ENCODE peak calls at places on chromosomes 2 and 18, in ten cellular contexts. One of them, this sample, is unnamed.

GRCh38 chr2:224109710-224110109 is 70.6 kb upstream of the SERPINE2 start:
- DNase-seq in A549: no peak
- DNase-seq in stimulated activated naive CD8-positive, alpha-beta T cell treated with anti-CD3 and anti-CD28 coated beads, Interleukin-15, Interleukin-2, amounts not matched to agents 100 U/mL and 50 U/mL, for 24 hours: no peak
- DNase-seq in NCI-H69: no peak
- DNase-seq in central memory CD4-positive, alpha-beta T cell: no peak
- DNase-seq in right cardiac atrium: no peak
- DNase-seq in stimulated activated CD8-positive, alpha-beta memory T cell treated with anti-CD3 and anti-CD28 coated beads, Interleukin-7, amount 100 ng/mL, for 48 hours: no peak
- DNase-seq in KBM-7: no peak
- DNase-seq in IMR-90: no peak
- DNase-seq in Daoy: no peak
- DNase-seq in this sample: no peak

GRCh38 chr18:74928194-74928968 is 280.6 kb downstream of the PTGR3 start:
- DNase-seq in KBM-7: no peak
- DNase-seq in IMR-90: no peak
- DNase-seq in stimulated activated naive CD8-positive, alpha-beta T cell treated with anti-CD3 and anti-CD28 coated beads, Interleukin-15, Interleukin-2, amounts not matched to agents 100 U/mL and 50 U/mL, for 24 hours: no peak
- DNase-seq in NCI-H69: no peak
- DNase-seq in right cardiac atrium: no peak
- DNase-seq in central memory CD4-positive, alpha-beta T cell: no peak
- DNase-seq in stimulated activated CD8-positive, alpha-beta memory T cell treated with anti-CD3 and anti-CD28 coated beads, Interleukin-7, amount 100 ng/mL, for 48 hours: no peak
- DNase-seq in A549: no peak
- DNase-seq in Daoy: no peak
- DNase-seq in this sample: no peak

GRCh38 chr2:140747097-140747496 is 1383.7 kb downstream of the LRP1B start:
- DNase-seq in A549: no peak
- DNase-seq in stimulated activated naive CD8-positive, alpha-beta T cell treated with anti-CD3 and anti-CD28 coated beads, Interleukin-15, Interleukin-2, amounts not matched to agents 100 U/mL and 50 U/mL, for 24 hours: no peak
- DNase-seq in stimulated activated CD8-positive, alpha-beta memory T cell treated with anti-CD3 and anti-CD28 coated beads, Interleukin-7, amount 100 ng/mL, for 48 hours: no peak
- DNase-seq in Daoy: no peak
- DNase-seq in IMR-90: no peak
- DNase-seq in KBM-7: no peak
- DNase-seq in right cardiac atrium: no peak
- DNase-seq in central memory CD4-positive, alpha-beta T cell: no peak
- DNase-seq in NCI-H69: no peak
- DNase-seq in this sample: no peak

GRCh38 chr2:20213651-20214565 is 11.0 kb downstream of the SDC1 start:
- DNase-seq in central memory CD4-positive, alpha-beta T cell: no peak
- DNase-seq in NCI-H69: peak; percentile 41
- DNase-seq in IMR-90: no peak
- DNase-seq in stimulated activated naive CD8-positive, alpha-beta T cell treated with anti-CD3 and anti-CD28 coated beads, Interleukin-15, Interleukin-2, amounts not matched to agents 100 U/mL and 50 U/mL, for 24 hours: no peak
- DNase-seq in right cardiac atrium: no peak
- DNase-seq in Daoy: no peak
- DNase-seq in KBM-7: no peak
- DNase-seq in stimulated activated CD8-positive, alpha-beta memory T cell treated with anti-CD3 and anti-CD28 coated beads, Interleukin-7, amount 100 ng/mL, for 48 hours: no peak
- DNase-seq in A549: no peak
- DNase-seq in this sample: no peak

GRCh38 chr18:456361-456821 is 44.1 kb downstream of the COLEC12 start:
- DNase-seq in A549: no peak
- DNase-seq in stimulated activated CD8-positive, alpha-beta memory T cell treated with anti-CD3 and anti-CD28 coated beads, Interleukin-7, amount 100 ng/mL, for 48 hours: no peak
- DNase-seq in NCI-H69: no peak
- DNase-seq in Daoy: no peak
- DNase-seq in stimulated activated naive CD8-positive, alpha-beta T cell treated with anti-CD3 and anti-CD28 coated beads, Interleukin-15, Interleukin-2, amounts not matched to agents 100 U/mL and 50 U/mL, for 24 hours: no peak
- DNase-seq in IMR-90: peak; percentile 43
- DNase-seq in right cardiac atrium: peak; percentile 79
- DNase-seq in KBM-7: no peak
- DNase-seq in central memory CD4-positive, alpha-beta T cell: no peak
- DNase-seq in this sample: peak; percentile 74

GRCh38 chr2:29495536-29495935 is 380.3 kb downstream of the CLIP4 start:
- DNase-seq in IMR-90: no peak
- DNase-seq in NCI-H69: no peak
- DNase-seq in central memory CD4-positive, alpha-beta T cell: no peak
- DNase-seq in A549: no peak
- DNase-seq in right cardiac atrium: no peak
- DNase-seq in stimulated activated CD8-positive, alpha-beta memory T cell treated with anti-CD3 and anti-CD28 coated beads, Interleukin-7, amount 100 ng/mL, for 48 hours: no peak
- DNase-seq in Daoy: no peak
- DNase-seq in stimulated activated naive CD8-positive, alpha-beta T cell treated with anti-CD3 and anti-CD28 coated beads, Interleukin-15, Interleukin-2, amounts not matched to agents 100 U/mL and 50 U/mL, for 24 hours: no peak
- DNase-seq in KBM-7: no peak
- DNase-seq in this sample: peak; percentile 30

GRCh38 chr2:222532315-222532714 is 108.0 kb downstream of the SGPP2 start:
- DNase-seq in KBM-7: no peak
- DNase-seq in NCI-H69: no peak
- DNase-seq in stimulated activated CD8-positive, alpha-beta memory T cell treated with anti-CD3 and anti-CD28 coated beads, Interleukin-7, amount 100 ng/mL, for 48 hours: no peak
- DNase-seq in right cardiac atrium: no peak
- DNase-seq in stimulated activated naive CD8-positive, alpha-beta T cell treated with anti-CD3 and anti-CD28 coated beads, Interleukin-15, Interleukin-2, amounts not matched to agents 100 U/mL and 50 U/mL, for 24 hours: no peak
- DNase-seq in IMR-90: no peak
- DNase-seq in Daoy: no peak
- DNase-seq in central memory CD4-positive, alpha-beta T cell: no peak
- DNase-seq in A549: no peak
- DNase-seq in this sample: no peak

GRCh38 chr2:240796543-240797499 is 23.2 kb downstream of the KIF1A start:
- DNase-seq in A549: no peak
- DNase-seq in right cardiac atrium: no peak
- DNase-seq in NCI-H69: no peak
- DNase-seq in KBM-7: no peak
- DNase-seq in IMR-90: no peak
- DNase-seq in central memory CD4-positive, alpha-beta T cell: no peak
- DNase-seq in Daoy: no peak
- DNase-seq in stimulated activated CD8-positive, alpha-beta memory T cell treated with anti-CD3 and anti-CD28 coated beads, Interleukin-7, amount 100 ng/mL, for 48 hours: no peak
- DNase-seq in stimulated activated naive CD8-positive, alpha-beta T cell treated with anti-CD3 and anti-CD28 coated beads, Interleukin-15, Interleukin-2, amounts not matched to agents 100 U/mL and 50 U/mL, for 24 hours: no peak
- DNase-seq in this sample: no peak

GRCh38 chr2:54559593-54560145 is 103.5 kb downstream of the SPTBN1 start:
- DNase-seq in stimulated activated naive CD8-positive, alpha-beta T cell treated with anti-CD3 and anti-CD28 coated beads, Interleukin-15, Interleukin-2, amounts not matched to agents 100 U/mL and 50 U/mL, for 24 hours: no peak
- DNase-seq in IMR-90: peak; percentile 87
- DNase-seq in NCI-H69: peak; percentile 44
- DNase-seq in A549: peak; percentile 65
- DNase-seq in stimulated activated CD8-positive, alpha-beta memory T cell treated with anti-CD3 and anti-CD28 coated beads, Interleukin-7, amount 100 ng/mL, for 48 hours: no peak
- DNase-seq in KBM-7: peak; percentile 91
- DNase-seq in central memory CD4-positive, alpha-beta T cell: no peak
- DNase-seq in Daoy: peak; percentile 78
- DNase-seq in right cardiac atrium: peak; percentile 60
- DNase-seq in this sample: peak; percentile 86

GRCh38 chr2:85659324-85659981 is 8.5 kb downstream of the SFTPB start:
- DNase-seq in right cardiac atrium: no peak
- DNase-seq in IMR-90: no peak
- DNase-seq in central memory CD4-positive, alpha-beta T cell: no peak
- DNase-seq in KBM-7: no peak
- DNase-seq in stimulated activated CD8-positive, alpha-beta memory T cell treated with anti-CD3 and anti-CD28 coated beads, Interleukin-7, amount 100 ng/mL, for 48 hours: no peak
- DNase-seq in stimulated activated naive CD8-positive, alpha-beta T cell treated with anti-CD3 and anti-CD28 coated beads, Interleukin-15, Interleukin-2, amounts not matched to agents 100 U/mL and 50 U/mL, for 24 hours: no peak
- DNase-seq in A549: no peak
- DNase-seq in NCI-H69: no peak
- DNase-seq in Daoy: no peak
- DNase-seq in this sample: no peak

GRCh38 chr2:237298323-237299118 is 115.4 kb downstream of the COL6A3 start:
- DNase-seq in central memory CD4-positive, alpha-beta T cell: no peak
- DNase-seq in right cardiac atrium: no peak
- DNase-seq in IMR-90: peak; percentile 58
- DNase-seq in KBM-7: no peak
- DNase-seq in A549: peak; percentile 28
- DNase-seq in stimulated activated naive CD8-positive, alpha-beta T cell treated with anti-CD3 and anti-CD28 coated beads, Interleukin-15, Interleukin-2, amounts not matched to agents 100 U/mL and 50 U/mL, for 24 hours: no peak
- DNase-seq in stimulated activated CD8-positive, alpha-beta memory T cell treated with anti-CD3 and anti-CD28 coated beads, Interleukin-7, amount 100 ng/mL, for 48 hours: no peak
- DNase-seq in Daoy: peak; percentile 94
- DNase-seq in NCI-H69: peak; percentile 12
- DNase-seq in this sample: peak; percentile 77

GRCh38 chr18:70256994-70257393 is 31.9 kb upstream of the SOCS6 start:
- DNase-seq in NCI-H69: peak; percentile 28
- DNase-seq in stimulated activated naive CD8-positive, alpha-beta T cell treated with anti-CD3 and anti-CD28 coated beads, Interleukin-15, Interleukin-2, amounts not matched to agents 100 U/mL and 50 U/mL, for 24 hours: no peak
- DNase-seq in right cardiac atrium: no peak
- DNase-seq in A549: no peak
- DNase-seq in Daoy: no peak
- DNase-seq in IMR-90: no peak
- DNase-seq in stimulated activated CD8-positive, alpha-beta memory T cell treated with anti-CD3 and anti-CD28 coated beads, Interleukin-7, amount 100 ng/mL, for 48 hours: no peak
- DNase-seq in KBM-7: no peak
- DNase-seq in central memory CD4-positive, alpha-beta T cell: no peak
- DNase-seq in this sample: no peak

GRCh38 chr2:215269397-215270117 is 42.3 kb upstream of the ATIC start:
- DNase-seq in stimulated activated CD8-positive, alpha-beta memory T cell treated with anti-CD3 and anti-CD28 coated beads, Interleukin-7, amount 100 ng/mL, for 48 hours: peak; percentile 23
- DNase-seq in right cardiac atrium: peak; percentile 77
- DNase-seq in IMR-90: peak; percentile 80
- DNase-seq in Daoy: peak; percentile 70
- DNase-seq in KBM-7: peak; percentile 71
- DNase-seq in stimulated activated naive CD8-positive, alpha-beta T cell treated with anti-CD3 and anti-CD28 coated beads, Interleukin-15, Interleukin-2, amounts not matched to agents 100 U/mL and 50 U/mL, for 24 hours: peak; percentile 57
- DNase-seq in central memory CD4-positive, alpha-beta T cell: peak; percentile 38
- DNase-seq in NCI-H69: peak; percentile 66
- DNase-seq in A549: peak; percentile 82
- DNase-seq in this sample: peak; percentile 91

GRCh38 chr2:3595985-3596384 is 1.1 kb downstream of the COLEC11 start:
- DNase-seq in stimulated activated CD8-positive, alpha-beta memory T cell treated with anti-CD3 and anti-CD28 coated beads, Interleukin-7, amount 100 ng/mL, for 48 hours: peak; percentile 18
- DNase-seq in KBM-7: no peak
- DNase-seq in A549: no peak
- DNase-seq in stimulated activated naive CD8-positive, alpha-beta T cell treated with anti-CD3 and anti-CD28 coated beads, Interleukin-15, Interleukin-2, amounts not matched to agents 100 U/mL and 50 U/mL, for 24 hours: peak; percentile 71
- DNase-seq in central memory CD4-positive, alpha-beta T cell: no peak
- DNase-seq in IMR-90: no peak
- DNase-seq in Daoy: no peak
- DNase-seq in NCI-H69: no peak
- DNase-seq in right cardiac atrium: no peak
- DNase-seq in this sample: no peak

GRCh38 chr2:181141676-181142075 is 161.3 kb downstream of the UBE2E3 start:
- DNase-seq in right cardiac atrium: no peak
- DNase-seq in NCI-H69: peak; percentile 26
- DNase-seq in KBM-7: no peak
- DNase-seq in stimulated activated CD8-positive, alpha-beta memory T cell treated with anti-CD3 and anti-CD28 coated beads, Interleukin-7, amount 100 ng/mL, for 48 hours: no peak
- DNase-seq in Daoy: no peak
- DNase-seq in central memory CD4-positive, alpha-beta T cell: no peak
- DNase-seq in stimulated activated naive CD8-positive, alpha-beta T cell treated with anti-CD3 and anti-CD28 coated beads, Interleukin-15, Interleukin-2, amounts not matched to agents 100 U/mL and 50 U/mL, for 24 hours: no peak
- DNase-seq in A549: no peak
- DNase-seq in IMR-90: no peak
- DNase-seq in this sample: no peak

GRCh38 chr2:31200972-31201371 is 16.3 kb downstream of the CAPN14 start:
- DNase-seq in central memory CD4-positive, alpha-beta T cell: no peak
- DNase-seq in stimulated activated naive CD8-positive, alpha-beta T cell treated with anti-CD3 and anti-CD28 coated beads, Interleukin-15, Interleukin-2, amounts not matched to agents 100 U/mL and 50 U/mL, for 24 hours: no peak
- DNase-seq in Daoy: no peak
- DNase-seq in stimulated activated CD8-positive, alpha-beta memory T cell treated with anti-CD3 and anti-CD28 coated beads, Interleukin-7, amount 100 ng/mL, for 48 hours: no peak
- DNase-seq in KBM-7: no peak
- DNase-seq in right cardiac atrium: no peak
- DNase-seq in A549: no peak
- DNase-seq in IMR-90: no peak
- DNase-seq in NCI-H69: no peak
- DNase-seq in this sample: no peak

GRCh38 chr2:164388511-164388910 is 232.8 kb downstream of the GRB14 start:
- DNase-seq in central memory CD4-positive, alpha-beta T cell: no peak
- DNase-seq in Daoy: peak; percentile 25
- DNase-seq in A549: peak; percentile 64
- DNase-seq in IMR-90: peak; percentile 63
- DNase-seq in NCI-H69: no peak
- DNase-seq in stimulated activated CD8-positive, alpha-beta memory T cell treated with anti-CD3 and anti-CD28 coated beads, Interleukin-7, amount 100 ng/mL, for 48 hours: no peak
- DNase-seq in right cardiac atrium: no peak
- DNase-seq in KBM-7: peak; percentile 1
- DNase-seq in stimulated activated naive CD8-positive, alpha-beta T cell treated with anti-CD3 and anti-CD28 coated beads, Interleukin-15, Interleukin-2, amounts not matched to agents 100 U/mL and 50 U/mL, for 24 hours: no peak
- DNase-seq in this sample: peak; percentile 88

GRCh38 chr18:27959101-27959500 is 217.8 kb downstream of the CDH2 start:
- DNase-seq in stimulated activated naive CD8-positive, alpha-beta T cell treated with anti-CD3 and anti-CD28 coated beads, Interleukin-15, Interleukin-2, amounts not matched to agents 100 U/mL and 50 U/mL, for 24 hours: no peak
- DNase-seq in right cardiac atrium: no peak
- DNase-seq in KBM-7: no peak
- DNase-seq in NCI-H69: no peak
- DNase-seq in central memory CD4-positive, alpha-beta T cell: no peak
- DNase-seq in A549: no peak
- DNase-seq in stimulated activated CD8-positive, alpha-beta memory T cell treated with anti-CD3 and anti-CD28 coated beads, Interleukin-7, amount 100 ng/mL, for 48 hours: no peak
- DNase-seq in Daoy: no peak
- DNase-seq in IMR-90: peak; percentile 24
- DNase-seq in this sample: peak; percentile 14

GRCh38 chr2:15704086-15704787 is 112.6 kb downstream of the DDX1 start:
- DNase-seq in Daoy: no peak
- DNase-seq in central memory CD4-positive, alpha-beta T cell: no peak
- DNase-seq in right cardiac atrium: no peak
- DNase-seq in KBM-7: no peak
- DNase-seq in stimulated activated naive CD8-positive, alpha-beta T cell treated with anti-CD3 and anti-CD28 coated beads, Interleukin-15, Interleukin-2, amounts not matched to agents 100 U/mL and 50 U/mL, for 24 hours: no peak
- DNase-seq in A549: no peak
- DNase-seq in NCI-H69: no peak
- DNase-seq in IMR-90: no peak
- DNase-seq in stimulated activated CD8-positive, alpha-beta memory T cell treated with anti-CD3 and anti-CD28 coated beads, Interleukin-7, amount 100 ng/mL, for 48 hours: no peak
- DNase-seq in this sample: no peak

GRCh38 chr2:32489061-32489460 is 132.2 kb downstream of the BIRC6 start:
- DNase-seq in stimulated activated CD8-positive, alpha-beta memory T cell treated with anti-CD3 and anti-CD28 coated beads, Interleukin-7, amount 100 ng/mL, for 48 hours: no peak
- DNase-seq in IMR-90: no peak
- DNase-seq in A549: no peak
- DNase-seq in stimulated activated naive CD8-positive, alpha-beta T cell treated with anti-CD3 and anti-CD28 coated beads, Interleukin-15, Interleukin-2, amounts not matched to agents 100 U/mL and 50 U/mL, for 24 hours: no peak
- DNase-seq in Daoy: no peak
- DNase-seq in KBM-7: no peak
- DNase-seq in right cardiac atrium: no peak
- DNase-seq in central memory CD4-positive, alpha-beta T cell: no peak
- DNase-seq in NCI-H69: no peak
- DNase-seq in this sample: no peak

GRCh38 chr2:45224321-45224995 is 215.2 kb upstream of the SIX2 start:
- DNase-seq in right cardiac atrium: no peak
- DNase-seq in stimulated activated naive CD8-positive, alpha-beta T cell treated with anti-CD3 and anti-CD28 coated beads, Interleukin-15, Interleukin-2, amounts not matched to agents 100 U/mL and 50 U/mL, for 24 hours: no peak
- DNase-seq in NCI-H69: no peak
- DNase-seq in stimulated activated CD8-positive, alpha-beta memory T cell treated with anti-CD3 and anti-CD28 coated beads, Interleukin-7, amount 100 ng/mL, for 48 hours: no peak
- DNase-seq in A549: no peak
- DNase-seq in central memory CD4-positive, alpha-beta T cell: no peak
- DNase-seq in IMR-90: no peak
- DNase-seq in Daoy: no peak
- DNase-seq in KBM-7: no peak
- DNase-seq in this sample: no peak

GRCh38 chr2:234451242-234451641 is 45.6 kb downstream of the ARL4C start:
- DNase-seq in A549: no peak
- DNase-seq in KBM-7: no peak
- DNase-seq in Daoy: no peak
- DNase-seq in NCI-H69: no peak
- DNase-seq in central memory CD4-positive, alpha-beta T cell: no peak
- DNase-seq in right cardiac atrium: no peak
- DNase-seq in stimulated activated naive CD8-positive, alpha-beta T cell treated with anti-CD3 and anti-CD28 coated beads, Interleukin-15, Interleukin-2, amounts not matched to agents 100 U/mL and 50 U/mL, for 24 hours: no peak
- DNase-seq in IMR-90: no peak
- DNase-seq in stimulated activated CD8-positive, alpha-beta memory T cell treated with anti-CD3 and anti-CD28 coated beads, Interleukin-7, amount 100 ng/mL, for 48 hours: no peak
- DNase-seq in this sample: no peak

GRCh38 chr2:32246911-32247310 is 17.8 kb downstream of the NLRC4 start:
- DNase-seq in Daoy: no peak
- DNase-seq in KBM-7: no peak
- DNase-seq in stimulated activated naive CD8-positive, alpha-beta T cell treated with anti-CD3 and anti-CD28 coated beads, Interleukin-15, Interleukin-2, amounts not matched to agents 100 U/mL and 50 U/mL, for 24 hours: no peak
- DNase-seq in NCI-H69: peak; percentile 48
- DNase-seq in central memory CD4-positive, alpha-beta T cell: no peak
- DNase-seq in IMR-90: no peak
- DNase-seq in right cardiac atrium: no peak
- DNase-seq in stimulated activated CD8-positive, alpha-beta memory T cell treated with anti-CD3 and anti-CD28 coated beads, Interleukin-7, amount 100 ng/mL, for 48 hours: no peak
- DNase-seq in A549: no peak
- DNase-seq in this sample: no peak

GRCh38 chr2:709138-709779 is 32.1 kb upstream of the TMEM18 start:
- DNase-seq in A549: no peak
- DNase-seq in stimulated activated naive CD8-positive, alpha-beta T cell treated with anti-CD3 and anti-CD28 coated beads, Interleukin-15, Interleukin-2, amounts not matched to agents 100 U/mL and 50 U/mL, for 24 hours: no peak
- DNase-seq in right cardiac atrium: peak; percentile 59
- DNase-seq in IMR-90: no peak
- DNase-seq in KBM-7: no peak
- DNase-seq in Daoy: no peak
- DNase-seq in central memory CD4-positive, alpha-beta T cell: no peak
- DNase-seq in NCI-H69: no peak
- DNase-seq in stimulated activated CD8-positive, alpha-beta memory T cell treated with anti-CD3 and anti-CD28 coated beads, Interleukin-7, amount 100 ng/mL, for 48 hours: no peak
- DNase-seq in this sample: no peak

GRCh38 chr2:113858764-113859163 is 31.1 kb upstream of the ACTR3 start:
- DNase-seq in central memory CD4-positive, alpha-beta T cell: no peak
- DNase-seq in A549: peak; percentile 67
- DNase-seq in Daoy: peak; percentile 89
- DNase-seq in IMR-90: peak; percentile 95
- DNase-seq in NCI-H69: no peak
- DNase-seq in stimulated activated naive CD8-positive, alpha-beta T cell treated with anti-CD3 and anti-CD28 coated beads, Interleukin-15, Interleukin-2, amounts not matched to agents 100 U/mL and 50 U/mL, for 24 hours: no peak
- DNase-seq in stimulated activated CD8-positive, alpha-beta memory T cell treated with anti-CD3 and anti-CD28 coated beads, Interleukin-7, amount 100 ng/mL, for 48 hours: no peak
- DNase-seq in KBM-7: no peak
- DNase-seq in right cardiac atrium: no peak
- DNase-seq in this sample: peak; percentile 72

GRCh38 chr2:15813481-15814266 is 126.7 kb upstream of the MYCN start:
- DNase-seq in KBM-7: no peak
- DNase-seq in NCI-H69: no peak
- DNase-seq in Daoy: peak; percentile 32
- DNase-seq in stimulated activated naive CD8-positive, alpha-beta T cell treated with anti-CD3 and anti-CD28 coated beads, Interleukin-15, Interleukin-2, amounts not matched to agents 100 U/mL and 50 U/mL, for 24 hours: no peak
- DNase-seq in IMR-90: no peak
- DNase-seq in right cardiac atrium: no peak
- DNase-seq in stimulated activated CD8-positive, alpha-beta memory T cell treated with anti-CD3 and anti-CD28 coated beads, Interleukin-7, amount 100 ng/mL, for 48 hours: no peak
- DNase-seq in A549: no peak
- DNase-seq in central memory CD4-positive, alpha-beta T cell: no peak
- DNase-seq in this sample: no peak

GRCh38 chr2:58896600-58896999 is 655.5 kb upstream of the FANCL start:
- DNase-seq in right cardiac atrium: peak; percentile 39
- DNase-seq in IMR-90: peak; percentile 6
- DNase-seq in NCI-H69: no peak
- DNase-seq in A549: no peak
- DNase-seq in stimulated activated CD8-positive, alpha-beta memory T cell treated with anti-CD3 and anti-CD28 coated beads, Interleukin-7, amount 100 ng/mL, for 48 hours: no peak
- DNase-seq in stimulated activated naive CD8-positive, alpha-beta T cell treated with anti-CD3 and anti-CD28 coated beads, Interleukin-15, Interleukin-2, amounts not matched to agents 100 U/mL and 50 U/mL, for 24 hours: no peak
- DNase-seq in central memory CD4-positive, alpha-beta T cell: no peak
- DNase-seq in Daoy: no peak
- DNase-seq in KBM-7: no peak
- DNase-seq in this sample: peak; percentile 73

GRCh38 chr2:118641711-118642110 is 205.7 kb downstream of the EN1 start:
- DNase-seq in central memory CD4-positive, alpha-beta T cell: no peak
- DNase-seq in A549: no peak
- DNase-seq in stimulated activated CD8-positive, alpha-beta memory T cell treated with anti-CD3 and anti-CD28 coated beads, Interleukin-7, amount 100 ng/mL, for 48 hours: no peak
- DNase-seq in right cardiac atrium: no peak
- DNase-seq in KBM-7: no peak
- DNase-seq in stimulated activated naive CD8-positive, alpha-beta T cell treated with anti-CD3 and anti-CD28 coated beads, Interleukin-15, Interleukin-2, amounts not matched to agents 100 U/mL and 50 U/mL, for 24 hours: no peak
- DNase-seq in NCI-H69: no peak
- DNase-seq in Daoy: no peak
- DNase-seq in IMR-90: no peak
- DNase-seq in this sample: no peak